ENCODE peak calls at places on chromosomes 7 and 10, in ten cellular contexts. K is Peyer's patch; I is HepG2; U is stomach; Z is CD4-positive, alpha-beta T cell; P is spleen; B is colonic mucosa; A is heart right ventricle; R is AG04450; S is Panc1. M is an unnamed sample.

GRCh38 chr7:95246935-95247370 is 77.4 kb downstream of the PON1 start:
- DNase-seq in Z (no peak), U (peak), R (peak), P (no peak), S (peak), I (peak), K (no peak), A (peak), B (peak), M (peak)

GRCh38 chr10:28479366-28479765 is 53.6 kb upstream of the WAC start:
- DNase-seq in U (no peak), R (no peak), P (no peak), I (no peak), Z (no peak), S (no peak), A (peak), K (no peak), B (no peak), M (no peak)

GRCh38 chr7:84981038-84981601 is 205.7 kb downstream of the SEMA3D start:
- DNase-seq in K (no peak), U (no peak), R (no peak), B (no peak), I (no peak), P (no peak), Z (no peak), S (no peak), A (no peak), M (no peak)

GRCh38 chr10:24849537-24850299 is 102.7 kb downstream of the PRTFDC1 start:
- DNase-seq in K (no peak), P (no peak), Z (no peak), I (no peak), S (no peak), R (no peak), B (peak), A (no peak), U (no peak), M (peak)

GRCh38 chr7:55192718-55193117 is 172.4 kb upstream of the LANCL2 start:
- DNase-seq in R (peak), S (no peak), P (no peak), U (no peak), K (no peak), B (no peak), I (no peak), A (no peak), Z (no peak), M (no peak)

GRCh38 chr10:4343798-4344370 is 482.1 kb upstream of the AKR1E2 start:
- DNase-seq in R (no peak), K (no peak), B (no peak), S (no peak), A (no peak), U (no peak), P (no peak), Z (no peak), I (no peak), M (no peak)

GRCh38 chr7:17142831-17143541 is 155.5 kb upstream of the AHR start:
- DNase-seq in U (no peak), B (no peak), A (no peak), K (no peak), P (no peak), S (no peak), I (peak), R (no peak), Z (no peak), M (no peak)

GRCh38 chr7:65892832-65893231 is 20.0 kb downstream of the VKORC1L1 start:
- DNase-seq in A (no peak), S (no peak), B (no peak), I (no peak), K (no peak), Z (no peak), R (no peak), U (no peak), P (no peak), M (no peak)

GRCh38 chr10:86182150-86182549 is 184.4 kb downstream of the GRID1 start:
- DNase-seq in P (no peak), U (no peak), A (no peak), S (no peak), Z (no peak), K (no peak), R (no peak), B (no peak), I (no peak), M (no peak)
- H3K27ac ChIP-seq in P (no peak), U (no peak), A (no peak), S (no peak), Z (no peak), K (no peak), R (no peak), B (no peak), I (no peak), M (no peak)

GRCh38 chr7:38889872-38890432 is 19.0 kb downstream of the VPS41 start:
- DNase-seq in I (no peak), R (no peak), A (no peak), B (no peak), U (no peak), Z (no peak), K (no peak), P (no peak), S (no peak), M (no peak)
- TF ChIP-seq CTCF in I (no peak), R (peak), A (no peak), B (peak), U (no peak), Z (no peak), K (peak), P (no peak), S (peak), M (peak)

DNA sequence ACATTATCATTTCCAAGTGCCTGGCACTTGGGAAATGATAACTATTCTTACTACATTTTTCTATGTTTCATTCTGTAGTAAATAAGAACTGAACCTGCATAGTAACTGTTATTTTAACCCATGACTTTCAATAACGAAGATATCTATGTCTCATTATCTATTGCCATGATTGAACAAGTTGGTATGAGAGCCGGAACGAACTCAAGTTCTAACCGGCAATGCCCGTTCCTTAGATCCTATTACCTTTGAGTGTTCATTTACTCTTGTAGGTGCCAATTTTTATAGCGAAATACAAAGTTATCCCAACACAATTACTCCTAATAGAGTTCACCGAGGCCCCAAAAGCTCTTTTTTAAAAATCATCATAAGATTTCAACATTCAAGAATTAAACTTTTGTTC is 885 bp upstream of the MET start:
- DNase-seq in B (no peak), P (no peak), Z (no peak), S (no peak), I (no peak), K (no peak), A (no peak), R (no peak), U (no peak), M (no peak)
- H3K27ac ChIP-seq in B (peak), P (peak), Z (no peak), S (peak), I (no peak), K (no peak), A (no peak), R (no peak), U (peak), M (peak)

GRCh38 chr10:97333351-97333600 is 1.3 kb downstream of the FRAT2 start:
- DNase-seq in A (no peak), I (no peak), P (no peak), B (peak), S (no peak), U (no peak), K (no peak), Z (no peak), R (peak), M (peak)
- TF ChIP-seq CTCF in A (no peak), I (peak), P (no peak), B (no peak), S (no peak), U (no peak), K (no peak), Z (no peak), R (peak), M (no peak)

GRCh38 chr10:78041170-78042057 is 7.8 kb downstream of the RPS24 start:
- DNase-seq in I (no peak), P (no peak), Z (no peak), S (no peak), A (no peak), B (no peak), U (no peak), K (no peak), R (no peak), M (no peak)
- H3K27ac ChIP-seq in I (no peak), P (no peak), Z (no peak), S (no peak), A (no peak), B (no peak), U (no peak), K (no peak), R (no peak), M (peak)

DNA sequence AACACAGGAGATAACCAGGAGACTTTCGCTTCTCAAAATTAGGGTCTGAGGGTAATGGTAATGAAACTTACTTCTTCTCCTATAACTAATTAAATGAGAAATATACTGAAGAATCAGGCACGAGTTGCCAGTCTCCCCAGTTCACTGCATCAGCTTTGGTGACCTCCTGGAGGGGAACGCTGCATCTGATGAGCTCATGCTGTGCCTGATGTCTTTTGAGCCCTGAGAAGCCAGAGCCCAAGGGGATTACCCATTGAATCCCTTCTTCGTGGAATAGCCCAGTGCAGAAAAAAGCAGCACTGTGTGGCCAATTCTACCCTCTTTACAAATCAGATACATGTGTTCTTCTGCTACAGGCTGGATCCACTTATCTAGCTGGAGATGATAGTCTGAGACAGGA is 45.1 kb downstream of the CYP2C9 start:
- DNase-seq in I (no peak), S (no peak), P (no peak), U (no peak), A (no peak), K (no peak), Z (no peak), B (no peak), R (no peak), M (no peak)
- TF ChIP-seq CTCF in I (no peak), S (no peak), P (no peak), U (no peak), A (no peak), K (no peak), Z (no peak), B (no peak), R (no peak), M (no peak)

GRCh38 chr10:10873289-10873688 is 144.4 kb upstream of the CELF2 start:
- DNase-seq in S (no peak), I (no peak), Z (no peak), U (no peak), P (no peak), B (no peak), A (no peak), K (no peak), R (no peak), M (no peak)
- H3K27ac ChIP-seq in S (no peak), I (no peak), Z (no peak), U (no peak), P (no peak), B (no peak), A (peak), K (no peak), R (no peak), M (no peak)

DNA sequence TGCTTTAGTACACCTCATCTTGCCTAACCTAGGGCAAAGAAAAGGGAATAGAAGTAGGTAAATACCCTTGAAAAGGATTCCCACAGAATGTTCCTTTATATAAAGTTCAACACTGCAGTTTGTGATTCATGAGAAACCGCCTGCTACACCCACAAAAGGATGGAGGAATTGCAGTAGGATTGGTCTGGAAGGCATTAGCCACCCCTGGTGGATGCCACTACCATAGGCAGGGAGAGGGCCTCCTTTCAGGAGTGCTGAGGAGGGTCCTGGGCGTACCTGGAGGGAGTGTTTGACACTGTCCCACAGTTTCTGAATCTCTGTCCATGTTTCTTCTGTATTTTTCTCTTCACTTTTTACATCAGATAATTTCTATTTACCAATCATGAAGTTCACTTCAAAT is 221.8 kb upstream of the TMEM72 start:
- DNase-seq in P (no peak), U (no peak), S (no peak), R (no peak), I (no peak), Z (no peak), A (no peak), B (no peak), K (no peak), M (no peak)
- TF ChIP-seq CTCF in P (no peak), U (no peak), S (peak), R (peak), I (peak), Z (no peak), A (no peak), B (no peak), K (no peak), M (no peak)

DNA sequence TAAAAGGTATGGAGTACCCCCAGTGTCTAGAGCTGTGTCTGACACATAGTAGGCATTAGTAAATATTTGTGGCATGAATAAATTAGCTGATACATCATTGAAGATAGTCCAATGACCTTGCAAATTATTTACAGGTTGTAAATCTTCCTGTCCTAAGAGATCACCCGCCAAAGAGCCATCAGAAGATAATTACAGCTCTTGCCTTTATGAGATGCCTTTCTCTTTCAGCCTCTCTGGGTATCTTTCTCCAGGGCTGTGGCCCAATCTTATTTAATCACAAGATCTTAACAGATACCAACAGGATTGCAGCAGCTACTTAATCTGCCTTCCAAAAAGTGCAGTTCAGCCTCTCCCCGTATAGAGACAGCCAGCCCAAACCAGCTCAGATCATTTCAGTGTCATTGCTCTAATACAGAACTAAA is 41.5 kb downstream of the MYOF start:
- DNase-seq in A (no peak), B (no peak), U (no peak), R (no peak), S (no peak), Z (no peak), K (no peak), I (no peak), P (no peak), M (no peak)
- H3K27ac ChIP-seq in A (peak), B (peak), U (peak), R (peak), S (peak), Z (no peak), K (peak), I (no peak), P (no peak), M (peak)

DNA sequence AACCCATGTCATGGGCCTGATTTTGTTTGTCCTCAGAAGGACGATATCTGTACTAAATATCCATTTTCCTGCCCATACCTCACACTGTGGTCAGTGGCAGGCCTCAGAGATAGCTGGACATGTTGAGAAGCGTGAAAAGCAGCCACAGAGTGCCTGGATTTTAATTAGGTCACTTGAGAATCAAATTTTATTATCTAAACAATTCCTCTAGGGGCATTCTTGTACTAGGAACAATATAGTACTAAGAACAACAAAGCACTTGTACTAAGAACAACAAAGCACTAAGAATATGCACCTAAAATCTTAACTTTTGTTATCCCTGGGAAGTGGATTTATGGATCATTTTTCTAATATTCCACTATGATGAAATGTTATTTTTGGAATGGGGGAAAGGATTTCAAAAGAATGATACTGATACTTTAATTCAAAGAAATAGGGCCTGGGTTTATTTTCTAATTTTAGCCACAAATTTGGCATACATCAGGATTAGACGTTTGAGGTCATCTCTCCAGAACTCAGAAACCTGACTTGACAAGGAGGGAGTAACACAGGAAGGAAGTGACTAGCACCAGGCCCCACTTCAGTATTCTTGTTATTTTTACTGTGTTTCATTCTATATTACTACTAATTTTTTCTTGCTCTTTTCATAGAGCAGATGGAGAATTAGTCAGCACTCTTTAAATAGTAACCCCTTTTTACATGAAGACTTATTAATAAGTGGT is 112.2 kb downstream of the EXOC4 start:
- DNase-seq in A (no peak), S (no peak), R (no peak), P (no peak), B (no peak), Z (no peak), U (no peak), K (no peak), I (no peak), M (no peak)
- TF ChIP-seq CTCF in A (no peak), S (no peak), R (no peak), P (no peak), B (no peak), Z (no peak), U (no peak), K (no peak), I (no peak), M (no peak)